ENCODE peak calls at places on chromosomes 13 and 19, in six cellular contexts. L is IMR-90, Y is substantia nigra, H is transverse colon, V is endothelial cell of umbilical vein, M is cardiac muscle cell. W is an unnamed sample.

GRCh38 chr19:41531438-41532311 is 44.3 kb upstream of the CEACAM21 start:
- DNase-seq in V (peak), H (peak), L (peak), M (peak), Y (no peak), W (peak)

GRCh38 chr13:100835695-100836094 is 161.1 kb upstream of the TMTC4 start:
- DNase-seq in L (no peak), H (no peak), Y (no peak), V (no peak), M (no peak), W (no peak)

GRCh38 chr13:79456656-79457365 is 24.1 kb upstream of the NDFIP2 start:
- DNase-seq in L (no peak), M (no peak), V (no peak), H (no peak), Y (no peak), W (no peak)

GRCh38 chr13:94550030-94550738 is 45.8 kb downstream of the TGDS start:
- DNase-seq in L (peak), V (no peak), H (no peak), M (peak), Y (no peak), W (no peak)

GRCh38 chr13:52405767-52406494 is at the start of gene THSD1:
- DNase-seq in M (peak), H (peak), L (peak), V (peak), Y (no peak), W (peak)

GRCh38 chr13:81658598-81659370 is 1317.9 kb upstream of the SPRY2 start:
- DNase-seq in M (no peak), H (no peak), Y (no peak), L (no peak), V (no peak), W (no peak)

GRCh38 chr19:51921949-51922348 is 5.3 kb upstream of the ZNF613 start:
- DNase-seq in L (no peak), V (no peak), M (no peak), Y (no peak), H (no peak), W (no peak)

GRCh38 chr13:112638919-112639318 is 50.9 kb upstream of the ATP11A start:
- DNase-seq in V (no peak), L (no peak), M (no peak), Y (no peak), H (no peak), W (no peak)

GRCh38 chr19:756232-756631 is 5.3 kb downstream of the MISP start:
- DNase-seq in V (peak), H (peak), L (peak), M (peak), Y (no peak), W (no peak)

GRCh38 chr19:3056454-3057016 is 5.8 kb downstream of the TLE5 start:
- DNase-seq in L (no peak), V (no peak), Y (no peak), M (no peak), H (no peak), W (no peak)

GRCh38 chr13:88840085-88840484 is 1168.9 kb downstream of the SLITRK5 start:
- DNase-seq in V (no peak), H (no peak), Y (no peak), L (no peak), M (no peak), W (no peak)

GRCh38 chr19:41001243-41001971 is 10.3 kb downstream of the CYP2B6 start:
- DNase-seq in M (no peak), H (no peak), L (no peak), Y (no peak), V (no peak), W (no peak)

GRCh38 chr13:20703785-20704458 is 423 bp downstream of the IL17D start:
- DNase-seq in M (peak), H (peak), V (peak), L (peak), Y (peak), W (peak)

GRCh38 chr19:8702350-8702749 is 3.8 kb upstream of the ACTL9 start:
- DNase-seq in H (no peak), Y (no peak), V (no peak), M (peak), L (no peak), W (no peak)

GRCh38 chr13:50276550-50276949 is 261.3 kb downstream of the KCNRG start:
- DNase-seq in L (no peak), Y (no peak), M (no peak), V (no peak), H (no peak), W (no peak)

GRCh38 chr19:21569497-21569870 is 64.1 kb downstream of the ZNF429 start:
- DNase-seq in H (peak), M (peak), Y (peak), V (no peak), L (no peak), W (peak)

GRCh38 chr19:3008994-3009393 is 20.1 kb downstream of the TLE2 start:
- DNase-seq in V (no peak), M (no peak), L (no peak), Y (no peak), H (no peak), W (peak)

GRCh38 chr19:19461671-19462622 is 53.4 kb downstream of the TSSK6 start:
- DNase-seq in V (peak), L (no peak), H (peak), M (peak), Y (no peak), W (peak)

GRCh38 chr13:83895994-83896580 is 13.8 kb upstream of the SLITRK1 start:
- DNase-seq in M (no peak), H (no peak), Y (no peak), V (no peak), L (peak), W (no peak)

GRCh38 chr19:17867087-17867486 is 4.7 kb upstream of the SLC5A5 start:
- DNase-seq in H (no peak), V (no peak), M (no peak), L (no peak), Y (no peak), W (peak)

GRCh38 chr13:75195479-75196111 is 286.4 kb downstream of the TBC1D4 start:
- DNase-seq in L (no peak), H (no peak), V (no peak), M (peak), Y (no peak), W (no peak)

GRCh38 chr13:21034602-21035190 is 26.7 kb downstream of the LATS2 start:
- DNase-seq in L (no peak), V (peak), M (peak), Y (no peak), H (no peak), W (no peak)

GRCh38 chr13:109945206-109945960 is 159.0 kb upstream of the IRS2 start:
- DNase-seq in H (no peak), M (peak), L (peak), Y (no peak), V (no peak), W (no peak)

DNA sequence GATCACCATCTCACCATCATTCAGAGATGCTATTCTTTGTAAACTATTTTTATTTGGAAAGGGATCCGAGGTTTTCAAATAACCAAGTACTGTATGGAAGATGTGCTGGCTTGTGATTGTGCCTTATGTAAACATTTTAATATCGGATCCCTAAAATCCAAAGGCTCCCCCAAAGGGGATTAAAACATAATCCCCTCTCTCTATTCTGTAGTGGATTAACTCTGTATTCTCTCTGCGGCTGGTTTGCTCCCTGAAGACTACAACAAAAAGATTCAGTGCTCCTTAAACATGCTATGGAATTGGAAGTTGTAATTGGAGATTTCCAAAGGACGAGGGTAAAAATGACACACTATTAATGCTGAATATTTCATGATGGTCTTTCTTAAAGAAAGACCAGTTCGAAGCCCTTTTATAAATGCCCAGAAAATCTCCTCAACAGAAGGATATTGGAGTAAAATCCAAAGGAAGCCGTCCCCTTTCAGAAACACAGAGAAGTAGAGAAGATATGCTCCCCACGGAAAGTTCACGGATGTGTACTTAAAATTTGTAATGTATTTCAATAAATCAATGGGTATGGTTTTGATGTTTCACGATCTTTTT is 6.6 kb downstream of the MAB21L1 start:
- DNase-seq in Y (no peak), V (no peak), H (no peak), M (no peak), L (no peak), W (no peak)
- H3K27ac ChIP-seq in Y (no peak), V (no peak), H (no peak), M (no peak), L (no peak), W (no peak)

GRCh38 chr19:4867534-4868285 is at the start of gene PLIN3:
- DNase-seq in M (peak), Y (peak), V (peak), L (peak), H (peak), W (peak)

GRCh38 chr19:4871711-4872110 is 4.2 kb upstream of the PLIN3 start:
- DNase-seq in M (no peak), H (no peak), V (no peak), Y (no peak), L (no peak), W (no peak)

GRCh38 chr19:4868286-4868834 is 893 bp upstream of the PLIN3 start:
- DNase-seq in H (no peak), L (no peak), M (no peak), Y (no peak), V (no peak), W (no peak)

GRCh38 chr19:4866595-4867424 is 657 bp downstream of the PLIN3 start:
- DNase-seq in M (peak), V (peak), L (peak), H (peak), Y (no peak), W (peak)

DNA sequence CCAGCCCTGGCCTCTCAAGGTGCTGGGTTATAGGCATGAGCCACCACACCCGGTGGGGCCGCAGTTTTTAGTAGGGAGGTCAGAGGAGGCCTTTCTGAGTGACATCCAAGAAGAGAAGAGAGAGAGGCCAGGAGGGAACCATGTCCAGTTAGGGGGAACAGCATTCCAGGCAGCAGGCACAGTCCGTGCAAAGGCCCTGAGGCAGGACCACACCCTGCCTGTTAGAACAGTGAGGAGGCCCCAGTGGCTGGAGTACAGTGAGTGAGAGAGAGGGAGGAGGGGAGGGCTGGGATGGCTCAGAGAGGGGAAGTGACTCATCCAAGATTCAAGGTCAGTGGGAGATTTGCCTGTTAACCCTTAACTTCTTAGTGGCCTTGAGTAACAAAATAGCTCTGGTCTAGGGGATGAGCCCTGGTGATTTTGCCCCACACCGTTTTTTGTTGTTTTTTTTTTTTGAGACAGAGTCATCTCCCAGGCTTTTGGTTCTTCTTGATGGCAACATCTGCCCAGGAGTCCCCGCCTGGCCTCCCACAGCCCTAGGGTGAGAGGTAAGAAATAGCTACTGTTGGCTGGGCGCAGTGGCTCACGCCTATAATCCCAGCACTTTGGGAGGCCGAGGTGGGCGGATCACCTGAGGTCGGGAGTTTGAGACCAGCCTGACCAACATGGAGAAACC is 2.7 kb upstream of the PLIN3 start:
- DNase-seq in V (peak), Y (no peak), L (peak), H (peak), M (peak), W (no peak)
- H3K27ac ChIP-seq in V (no peak), Y (no peak), L (peak), H (no peak), M (no peak), W (no peak)

DNA sequence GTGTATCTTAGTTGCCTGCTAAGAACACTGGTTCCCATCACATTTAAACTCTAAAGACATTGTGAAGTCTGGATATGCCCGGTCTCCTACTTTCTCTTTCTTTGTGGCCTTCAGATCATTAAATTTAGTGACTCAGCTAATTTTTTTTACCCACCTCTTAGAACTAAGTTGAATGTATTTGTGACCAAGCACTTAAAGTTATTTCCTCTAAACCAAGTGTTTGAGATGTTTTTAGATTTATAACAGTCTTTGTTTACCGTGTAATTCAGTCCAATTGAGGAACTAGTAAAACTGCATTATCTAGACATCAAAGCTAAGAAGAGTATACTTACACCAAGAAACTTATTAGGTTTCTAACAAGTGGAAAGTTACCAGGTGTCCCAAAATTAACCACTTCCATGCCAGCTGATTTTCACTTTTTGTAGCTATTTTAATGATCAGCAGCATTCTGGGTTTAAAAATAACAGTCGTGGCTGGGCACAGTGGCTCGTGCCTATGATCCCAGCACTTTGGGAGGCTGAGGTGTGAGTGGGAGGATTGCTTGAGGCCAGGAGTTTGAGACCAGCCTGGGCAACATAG is 53.1 kb downstream of the ARHGAP35 start:
- DNase-seq in Y (no peak), V (peak), H (no peak), L (peak), M (no peak), W (no peak)
- H3K27ac ChIP-seq in Y (no peak), V (peak), H (peak), L (no peak), M (peak), W (peak)

GRCh38 chr19:13052447-13053232 is 50.0 kb downstream of the LYL1 start:
- DNase-seq in L (no peak), V (no peak), H (no peak), Y (no peak), M (no peak), W (no peak)
- H3K27ac ChIP-seq in L (peak), V (no peak), H (peak), Y (peak), M (no peak), W (peak)

GRCh38 chr19:13012690-13013608 is 17.7 kb downstream of the NFIX start:
- DNase-seq in V (peak), Y (no peak), L (peak), M (peak), H (peak), W (no peak)
- H3K27ac ChIP-seq in V (no peak), Y (peak), L (peak), M (no peak), H (peak), W (peak)

GRCh38 chr19:16043156-16043757 is 33.0 kb upstream of the TPM4 start:
- DNase-seq in V (no peak), H (no peak), L (no peak), M (no peak), Y (no peak), W (no peak)
- H3K27ac ChIP-seq in V (no peak), H (no peak), L (no peak), M (no peak), Y (no peak), W (no peak)

GRCh38 chr19:7383284-7383683 is 34.5 kb downstream of the ARHGEF18 start:
- DNase-seq in H (no peak), V (no peak), Y (no peak), M (no peak), L (no peak), W (no peak)
- H3K27ac ChIP-seq in H (no peak), V (no peak), Y (no peak), M (no peak), L (no peak), W (no peak)

DNA sequence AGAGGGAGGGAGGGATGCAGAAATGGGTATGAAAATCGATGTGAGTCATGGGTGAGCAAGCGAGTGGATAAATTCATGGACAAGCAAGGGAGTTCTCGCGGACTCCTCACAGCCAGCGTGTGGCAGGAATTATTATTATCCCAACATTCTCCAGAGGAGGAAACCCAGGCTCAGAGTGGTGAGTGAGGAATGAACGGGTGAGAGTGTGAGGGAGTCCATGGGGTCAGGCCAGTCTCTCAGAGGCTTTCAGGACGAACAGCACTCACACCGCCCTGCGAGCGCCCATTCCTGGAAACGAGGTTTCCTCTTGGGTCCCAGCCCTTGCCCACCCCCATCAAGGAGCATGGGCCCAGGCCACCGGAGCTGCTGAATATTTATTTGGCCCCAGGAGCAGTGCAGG is 6.3 kb upstream of the DNAAF3 start:
- DNase-seq in V (no peak), L (peak), M (peak), Y (no peak), H (no peak), W (no peak)
- H3K27ac ChIP-seq in V (no peak), L (no peak), M (no peak), Y (no peak), H (no peak), W (no peak)

W was measured in thyroid gland.